ENCODE peak calls at places on chromosomes 3 and 15, in five cellular contexts. N, V, R, F and A are unnamed samples.

GRCh38 chr3:134239538-134239937 is 11.1 kb downstream of the RYK start:
- DNase-seq in N (no peak), V (no peak), R (no peak), F (no peak), A (no peak)

GRCh38 chr3:146783446-146783845 is 178.3 kb upstream of the PLSCR5 start:
- DNase-seq in N (no peak), V (no peak), R (no peak), F (no peak), A (no peak)

GRCh38 chr3:158488670-158489069 is 82.3 kb upstream of the MLF1 start:
- DNase-seq in N (no peak), V (no peak), R (no peak), F (no peak), A (no peak)

GRCh38 chr3:42451546-42452230 is 41.3 kb upstream of the LYZL4 start:
- DNase-seq in N (no peak), V (no peak), R (no peak), F (no peak), A (no peak)

GRCh38 chr3:20104167-20104661 is 64.0 kb downstream of the KAT2B start:
- DNase-seq in N (no peak), V (no peak), R (no peak), F (peak), A (no peak)

GRCh38 chr3:54822206-54822605 is 105.7 kb downstream of the LRTM1 start:
- DNase-seq in N (no peak), V (no peak), R (no peak), F (no peak), A (no peak)

GRCh38 chr15:53209396-53210042 is 419.4 kb upstream of the ONECUT1 start:
- DNase-seq in N (no peak), V (no peak), R (no peak), F (no peak), A (no peak)

GRCh38 chr15:50219820-50220219 is 37.8 kb downstream of the SLC27A2 start:
- DNase-seq in N (no peak), V (no peak), R (no peak), F (no peak), A (no peak)

GRCh38 chr15:99345242-99345641 is 94.0 kb downstream of the LRRC28 start:
- DNase-seq in N (no peak), V (no peak), R (no peak), F (no peak), A (no peak)

GRCh38 chr3:23894166-23895061 is 22.4 kb downstream of the NKIRAS1 start:
- DNase-seq in N (peak), V (no peak), R (no peak), F (no peak), A (no peak)

GRCh38 chr3:154904328-154904727 is 175.8 kb upstream of the MME start:
- DNase-seq in N (peak), V (peak), R (no peak), F (no peak), A (no peak)

GRCh38 chr15:48265145-48265544 is 59.0 kb downstream of the SLC12A1 start:
- DNase-seq in N (no peak), V (no peak), R (no peak), F (no peak), A (no peak)

GRCh38 chr3:64188810-64189560 is 36.3 kb downstream of the PRICKLE2 start:
- DNase-seq in N (no peak), V (no peak), R (no peak), F (no peak), A (no peak)

GRCh38 chr3:147002721-147003120 is 397.6 kb upstream of the PLSCR5 start:
- DNase-seq in N (no peak), V (no peak), R (no peak), F (no peak), A (no peak)

GRCh38 chr3:172156309-172156998 is 117.1 kb downstream of the FNDC3B start:
- DNase-seq in N (no peak), V (no peak), R (no peak), F (no peak), A (no peak)

GRCh38 chr3:66407281-66408218 is 93.3 kb downstream of the LRIG1 start:
- DNase-seq in N (peak), V (peak), R (peak), F (no peak), A (peak)

GRCh38 chr3:13079510-13079909 is 6.3 kb upstream of the IQSEC1 start:
- DNase-seq in N (no peak), V (no peak), R (no peak), F (no peak), A (no peak)

GRCh38 chr15:89112341-89112971 is 24.2 kb downstream of the ABHD2 start:
- DNase-seq in N (no peak), V (peak), R (no peak), F (peak), A (peak)

DNA sequence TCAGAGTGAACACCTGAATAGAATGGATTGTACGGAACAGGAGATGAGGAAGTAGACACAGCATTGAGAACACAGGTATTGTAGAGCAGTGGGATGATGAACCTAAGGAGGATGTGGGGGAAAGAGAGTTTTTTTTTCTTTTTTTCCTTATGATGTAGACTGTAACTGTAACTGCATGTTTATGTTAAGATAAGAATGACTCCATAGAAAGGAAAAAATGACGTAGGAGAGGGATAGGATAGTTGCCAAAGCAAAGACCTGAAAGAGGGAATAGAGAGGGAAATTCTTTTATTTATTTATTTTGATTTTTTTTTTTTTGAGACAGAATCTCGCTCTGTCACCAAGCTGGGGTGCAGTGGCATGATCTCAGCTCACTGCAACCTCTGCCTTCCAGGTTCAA is 33.2 kb downstream of the APH1B start:
- DNase-seq in N (no peak), V (no peak), R (no peak), F (no peak), A (no peak)
- TF ChIP-seq POLR2A in N (no peak), V (no peak), R (no peak), F (no peak), A (no peak)

GRCh38 chr15:78003539-78004008 is 73.9 kb downstream of the TBC1D2B start:
- DNase-seq in N (no peak), V (no peak), R (no peak), F (no peak), A (no peak)

GRCh38 chr15:78000927-78001249 is 76.6 kb downstream of the TBC1D2B start:
- DNase-seq in N (no peak), V (no peak), R (no peak), F (no peak), A (no peak)

GRCh38 chr15:78000089-78000926 is 77.2 kb downstream of the TBC1D2B start:
- DNase-seq in N (peak), V (peak), R (peak), F (no peak), A (peak)

GRCh38 chr15:78002996-78003395 is 74.5 kb downstream of the TBC1D2B start:
- DNase-seq in N (no peak), V (no peak), R (no peak), F (no peak), A (no peak)

DNA sequence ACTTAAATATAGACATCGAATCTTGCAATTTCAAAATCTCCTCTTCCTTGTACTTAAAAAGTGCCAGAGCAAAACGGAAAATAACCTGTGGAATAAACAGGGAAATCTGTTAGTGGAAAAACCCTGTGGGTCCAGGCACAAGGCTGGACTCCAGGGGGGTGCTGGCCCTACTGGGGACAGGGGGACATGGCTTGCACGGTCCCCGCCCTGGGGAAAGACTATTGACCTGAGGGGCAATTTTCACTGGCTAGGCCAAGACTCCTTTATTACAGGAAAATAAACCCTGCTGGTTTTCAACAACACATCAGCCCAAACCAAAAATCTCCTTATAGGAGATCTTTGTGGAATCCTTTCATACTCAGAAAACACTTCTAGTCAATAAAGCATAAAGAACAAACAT is 75.9 kb downstream of the TBC1D2B start:
- DNase-seq in N (no peak), V (no peak), R (no peak), F (no peak), A (no peak)
- TF ChIP-seq POLR2AphosphoS5 in N (no peak), V (no peak), R (no peak), F (no peak), A (no peak)

DNA sequence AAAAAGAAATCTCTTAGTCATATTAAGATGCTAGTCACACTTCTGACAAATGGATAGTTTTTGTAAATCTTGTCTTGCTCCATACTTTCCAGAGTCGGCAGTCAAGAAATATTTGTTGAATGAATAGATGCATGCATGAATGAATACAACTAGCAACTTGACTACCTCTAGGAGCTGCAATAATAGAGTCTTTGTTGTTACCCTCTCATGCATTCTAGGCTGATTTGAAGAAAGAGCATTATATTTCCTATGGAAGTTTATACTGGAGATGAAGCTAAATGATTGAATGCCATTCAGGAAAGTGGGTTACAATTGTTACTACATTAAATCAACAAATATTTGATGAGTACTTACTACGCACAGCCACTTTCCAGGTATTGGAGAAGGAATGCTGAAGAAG is 18.1 kb upstream of the TRAT1 start:
- DNase-seq in N (no peak), V (no peak), R (no peak), F (no peak), A (no peak)
- TF ChIP-seq TAF1 in N (no peak), V (no peak), R (no peak), F (no peak), A (no peak)

GRCh38 chr15:85334241-85334640 is 46.2 kb upstream of the AKAP13 start:
- DNase-seq in N (no peak), V (no peak), R (no peak), F (no peak), A (no peak)

GRCh38 chr15:85335193-85335939 is 45.0 kb upstream of the AKAP13 start:
- DNase-seq in N (no peak), V (no peak), R (no peak), F (no peak), A (no peak)

GRCh38 chr15:85336870-85337269 is 43.5 kb upstream of the AKAP13 start:
- DNase-seq in N (no peak), V (no peak), R (no peak), F (no peak), A (no peak)

GRCh38 chr15:85339976-85340665 is 40.3 kb upstream of the AKAP13 start:
- DNase-seq in N (no peak), V (no peak), R (no peak), F (no peak), A (no peak)

GRCh38 chr15:85337398-85338074 is 42.9 kb upstream of the AKAP13 start:
- DNase-seq in N (no peak), V (no peak), R (no peak), F (no peak), A (no peak)
- TF ChIP-seq POLR2A in N (no peak), V (no peak), R (no peak), F (no peak), A (no peak)

GRCh38 chr3:107757140-107757539 is 234.4 kb downstream of the BBX start:
- DNase-seq in N (no peak), V (no peak), R (no peak), F (no peak), A (no peak)

GRCh38 chr3:107756649-107757048 is 233.9 kb downstream of the BBX start:
- DNase-seq in N (no peak), V (no peak), R (no peak), F (no peak), A (no peak)

GRCh38 chr3:107765524-107765923 is 242.8 kb downstream of the BBX start:
- DNase-seq in N (no peak), V (no peak), R (no peak), F (no peak), A (no peak)

GRCh38 chr3:107761391-107761790 is 238.6 kb downstream of the BBX start:
- DNase-seq in N (no peak), V (peak), R (no peak), F (no peak), A (no peak)

GRCh38 chr3:107760141-107760540 is 237.4 kb downstream of the BBX start:
- DNase-seq in N (no peak), V (no peak), R (no peak), F (no peak), A (no peak)
- TF ChIP-seq POLR2AphosphoS5 in N (no peak), V (no peak), R (no peak), F (no peak), A (no peak)

DNA sequence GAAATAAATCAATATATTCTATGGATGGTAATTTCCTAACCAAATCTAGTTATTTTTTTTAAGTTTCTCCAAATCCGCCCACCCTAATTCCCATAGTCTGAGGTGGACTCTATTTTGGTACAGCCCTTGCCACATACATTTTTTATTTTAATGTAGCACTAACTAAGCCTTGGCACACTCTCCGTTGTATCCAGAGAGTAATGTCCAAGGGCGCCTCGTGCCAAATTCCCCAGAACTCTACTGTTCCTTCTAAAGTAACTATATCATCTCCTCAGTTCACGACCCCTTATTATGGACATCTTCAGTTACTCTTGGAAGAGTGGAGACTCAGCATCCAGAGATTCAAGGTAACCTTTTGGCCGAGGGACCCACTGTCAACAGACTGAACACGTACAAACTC is 1.3 kb downstream of the VGLL3 start:
- DNase-seq in N (no peak), V (no peak), R (no peak), F (no peak), A (no peak)
- TF ChIP-seq TAF1 in N (no peak), V (no peak), R (no peak), F (no peak), A (no peak)